ENCODE peak calls at places on chromosomes 7 and 10, in nine cellular contexts. C is CD8-positive, alpha-beta T cell; F is AG09309; G is breast epithelium; N is astrocyte of the spinal cord; S is RWPE2; E is CD8-positive, alpha-beta memory T cell; O is foreskin fibroblast; V is dorsolateral prefrontal cortex. Q is an unnamed sample.
A peak's percentile ranks its signal among the peaks of the same experiment; 100 is the strongest.

GRCh38 chr7:48009954-48010353 is 19.0 kb downstream of the SUN3 start:
- DNase-seq in C (no peak), F (no peak), G (no peak), N (no peak), S (no peak), E (no peak), O (no peak), V (no peak), Q (no peak)

GRCh38 chr7:139572704-139573395 is 49.4 kb downstream of the CLEC2L start:
- DNase-seq in C (no peak), F (no peak), G (no peak), N (no peak), S (no peak), E (no peak), O (no peak), V (no peak), Q (no peak)

GRCh38 chr7:96414931-96415292 is 93.0 kb upstream of the SLC25A13 start:
- DNase-seq in C (no peak), F (no peak), G (no peak), N (peak; percentile 6), S (no peak), E (no peak), O (peak; percentile 2), V (no peak), Q (peak; percentile 59)

GRCh38 chr7:79453558-79454324 is at the start of gene MAGI2:
- DNase-seq in C (peak; percentile 13), F (peak; percentile 80), G (peak; percentile 59), N (peak; percentile 83), S (peak; percentile 41), E (no peak), O (peak; percentile 96), V (peak; percentile 94), Q (peak; percentile 94)

GRCh38 chr10:109987413-109987812 is 20.4 kb upstream of the ADD3 start:
- DNase-seq in C (no peak), F (no peak), G (no peak), N (peak; percentile 85), S (no peak), E (no peak), O (peak; percentile 81), V (no peak), Q (peak; percentile 93)

GRCh38 chr7:3033136-3033535 is 10.5 kb downstream of the CARD11 start:
- DNase-seq in C (no peak), F (no peak), G (peak; percentile 3), N (no peak), S (no peak), E (no peak), O (no peak), V (no peak), Q (no peak)

GRCh38 chr10:84224411-84225028 is 824 bp downstream of the LRIT2 start:
- DNase-seq in C (no peak), F (no peak), G (no peak), N (no peak), S (no peak), E (no peak), O (no peak), V (no peak), Q (no peak)

GRCh38 chr7:125465527-125465926 is 535.9 kb upstream of the POT1 start:
- DNase-seq in C (no peak), F (no peak), G (no peak), N (no peak), S (no peak), E (no peak), O (no peak), V (no peak), Q (no peak)

GRCh38 chr7:22664988-22665798 is 61.8 kb upstream of the IL6 start:
- DNase-seq in C (no peak), F (no peak), G (no peak), N (no peak), S (no peak), E (no peak), O (no peak), V (no peak), Q (no peak)

GRCh38 chr10:71368639-71369038 is 28.1 kb upstream of the CDH23 start:
- DNase-seq in C (no peak), F (no peak), G (no peak), N (no peak), S (no peak), E (no peak), O (no peak), V (no peak), Q (no peak)

GRCh38 chr7:1941464-1942025 is 271.5 kb downstream of the ELFN1 start:
- DNase-seq in C (no peak), F (no peak), G (no peak), N (no peak), S (no peak), E (no peak), O (no peak), V (no peak), Q (no peak)

GRCh38 chr7:43879477-43879876 is 10.2 kb upstream of the MRPS24 start:
- DNase-seq in C (no peak), F (peak; percentile 49), G (no peak), N (peak; percentile 85), S (no peak), E (no peak), O (peak; percentile 91), V (no peak), Q (peak; percentile 63)

GRCh38 chr7:538764-539685 is 19.4 kb upstream of the PDGFA start:
- DNase-seq in C (no peak), F (no peak), G (no peak), N (no peak), S (peak; percentile 91), E (no peak), O (no peak), V (no peak), Q (no peak)

GRCh38 chr10:12547301-12547771 is 198.0 kb downstream of the CAMK1D start:
- DNase-seq in C (no peak), F (no peak), G (no peak), N (no peak), S (no peak), E (no peak), O (no peak), V (no peak), Q (no peak)

GRCh38 chr10:59373071-59373470 is 10.7 kb upstream of the FAM13C start:
- DNase-seq in C (no peak), F (no peak), G (no peak), N (no peak), S (no peak), E (no peak), O (no peak), V (no peak), Q (peak; percentile 78)

GRCh38 chr10:71213127-71213616 is 802 bp downstream of the UNC5B start:
- DNase-seq in C (no peak), F (peak; percentile 57), G (peak; percentile 73), N (peak; percentile 81), S (peak; percentile 85), E (no peak), O (peak; percentile 85), V (no peak), Q (peak; percentile 81)

GRCh38 chr7:8357536-8357935 is 75.9 kb upstream of the NXPH1 start:
- DNase-seq in C (no peak), F (no peak), G (no peak), N (no peak), S (no peak), E (no peak), O (no peak), V (no peak), Q (no peak)

GRCh38 chr7:8365499-8366110 is 67.8 kb upstream of the NXPH1 start:
- DNase-seq in C (no peak), F (no peak), G (no peak), N (no peak), S (no peak), E (no peak), O (no peak), V (no peak), Q (peak; percentile 1)

GRCh38 chr7:8363407-8364015 is 69.9 kb upstream of the NXPH1 start:
- DNase-seq in C (no peak), F (no peak), G (no peak), N (no peak), S (no peak), E (no peak), O (no peak), V (no peak), Q (no peak)

GRCh38 chr7:8360564-8361153 is 72.8 kb upstream of the NXPH1 start:
- DNase-seq in C (no peak), F (no peak), G (no peak), N (no peak), S (no peak), E (no peak), O (no peak), V (no peak), Q (no peak)

GRCh38 chr7:8362723-8363369 is 70.6 kb upstream of the NXPH1 start:
- DNase-seq in C (no peak), F (no peak), G (no peak), N (no peak), S (no peak), E (no peak), O (no peak), V (no peak), Q (no peak)
- H3K4me3 ChIP-seq in C (no peak overlapping the region), F (no peak overlapping the region), G (no peak overlapping the region), N (no peak overlapping the region), S (no peak overlapping the region), E (no peak overlapping the region), O (no peak overlapping the region), V (no peak overlapping the region), Q (no peak overlapping the region)

DNA sequence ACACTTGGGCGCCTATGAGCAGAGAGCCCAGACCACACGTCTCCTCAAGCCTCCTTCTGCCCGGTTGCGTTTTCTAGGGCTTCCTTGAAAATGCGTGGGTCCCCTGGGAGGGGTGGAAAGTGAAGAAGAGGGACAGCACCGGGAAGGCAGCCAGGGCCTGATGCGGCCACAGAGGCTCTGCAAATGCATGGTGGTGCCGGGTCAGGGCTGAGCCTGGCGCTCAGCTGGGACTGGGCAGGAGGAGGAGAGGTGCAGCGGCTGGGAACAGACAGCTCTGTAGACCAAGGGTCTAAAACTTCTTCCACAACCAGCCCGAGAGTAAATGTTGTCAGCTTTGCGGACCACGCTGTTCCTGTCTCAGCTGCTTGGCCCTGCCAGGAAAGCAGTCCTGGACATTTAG is 1.6 kb downstream of the DPYSL4 start:
- DNase-seq in C (no peak), F (no peak), G (no peak), N (no peak), S (no peak), E (no peak), O (peak; percentile 23), V (no peak), Q (no peak)
- H3K4me3 ChIP-seq in C (no peak overlapping the region), F (no peak overlapping the region), G (no peak overlapping the region), N (no peak overlapping the region), S (no peak overlapping the region), E (no peak overlapping the region), O (peak overlapping the region; percentile 58), V (peak overlapping the region; percentile 67), Q (no peak overlapping the region)

GRCh38 chr7:100155553-100156317 is 2.8 kb downstream of the TRAPPC14 start:
- DNase-seq in C (no peak), F (no peak), G (no peak), N (no peak), S (no peak), E (no peak), O (no peak), V (no peak), Q (no peak)
- H3K4me3 ChIP-seq in C (no peak overlapping the region), F (no peak overlapping the region), G (no peak overlapping the region), N (no peak overlapping the region), S (no peak overlapping the region), E (no peak overlapping the region), O (no peak overlapping the region), V (no peak overlapping the region), Q (no peak overlapping the region)

DNA sequence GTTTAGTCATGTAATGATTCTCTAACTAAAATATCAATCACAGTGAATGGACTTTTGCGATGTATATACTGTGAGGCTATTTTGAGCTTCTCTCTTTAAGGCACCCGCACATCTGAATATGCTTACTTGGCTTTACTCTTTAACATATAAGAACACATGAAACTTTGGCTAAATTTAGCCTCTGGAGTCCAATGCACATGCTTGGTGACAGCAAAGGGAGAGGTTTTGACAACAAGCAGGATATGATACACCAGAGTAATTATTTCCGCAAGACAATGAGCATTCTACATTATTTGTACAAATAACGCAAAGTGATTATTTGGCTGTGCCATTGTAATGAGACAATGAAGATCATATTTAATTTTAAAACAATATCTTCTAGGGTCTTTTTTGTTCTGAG is 72.4 kb downstream of the ARID5B start:
- DNase-seq in C (no peak), F (no peak), G (no peak), N (no peak), S (no peak), E (no peak), O (peak; percentile 36), V (no peak), Q (peak; percentile 48)
- H3K4me3 ChIP-seq in C (no peak overlapping the region), F (no peak overlapping the region), G (no peak overlapping the region), N (no peak overlapping the region), S (no peak overlapping the region), E (no peak overlapping the region), O (peak overlapping the region; percentile 0), V (no peak overlapping the region), Q (no peak overlapping the region)

Q was measured in cardiac fibroblast.